ENCODE peak calls at places on chromosomes 3 and 15, in seven cellular contexts. S, I, B, T, N, Y and M are unnamed samples.

GRCh38 chr15:31552482-31553099 is 226.0 kb downstream of the KLF13 start:
- DNase-seq in I (no peak), Y (no peak), B (no peak), N (no peak), S (no peak), T (no peak), M (no peak)

GRCh38 chr3:157056035-157056434 is 103.9 kb downstream of the CCNL1 start:
- DNase-seq in I (no peak), S (no peak), B (no peak), N (no peak), Y (no peak), T (no peak), M (no peak)

GRCh38 chr3:3170998-3171397 is 8.5 kb downstream of the CRBN start:
- DNase-seq in S (no peak), T (no peak), N (no peak), Y (no peak), I (no peak), B (no peak), M (no peak)

GRCh38 chr3:23776352-23776891 is 29.3 kb upstream of the UBE2E1 start:
- DNase-seq in S (no peak), B (no peak), T (no peak), I (no peak), N (no peak), Y (no peak), M (no peak)

GRCh38 chr3:195925746-195926145 is 17.4 kb upstream of the TNK2 start:
- DNase-seq in B (no peak), I (no peak), N (no peak), Y (no peak), S (no peak), T (peak), M (no peak)

GRCh38 chr3:169811606-169812123 is 1.0 kb upstream of the LRRIQ4 start:
- DNase-seq in T (no peak), B (no peak), I (no peak), N (no peak), Y (no peak), S (no peak), M (no peak)

GRCh38 chr3:5012398-5012797 is 33.2 kb downstream of the BHLHE40 start:
- DNase-seq in I (no peak), S (no peak), N (no peak), T (no peak), Y (peak), B (no peak), M (no peak)

GRCh38 chr15:80550219-80550909 is 144.7 kb upstream of the ABHD17C start:
- DNase-seq in S (peak), Y (no peak), B (no peak), N (no peak), T (no peak), I (no peak), M (no peak)

GRCh38 chr3:162704238-162704637 is 1207.6 kb downstream of the OTOL1 start:
- DNase-seq in N (no peak), Y (no peak), B (no peak), S (no peak), T (no peak), I (no peak), M (no peak)

GRCh38 chr3:3798641-3799113 is 554 bp upstream of the LRRN1 start:
- DNase-seq in T (no peak), Y (no peak), B (peak), N (peak), I (peak), S (no peak), M (peak)

GRCh38 chr15:49370782-49371181 is 52.3 kb upstream of the FGF7 start:
- DNase-seq in S (no peak), B (no peak), Y (no peak), T (no peak), N (no peak), I (no peak), M (no peak)

GRCh38 chr3:179015551-179016020 is 56.0 kb downstream of the ZMAT3 start:
- DNase-seq in S (peak), I (peak), B (peak), Y (no peak), N (no peak), T (no peak), M (peak)

GRCh38 chr3:13301295-13301987 is 118.7 kb downstream of the NUP210 start:
- DNase-seq in I (no peak), N (no peak), Y (no peak), T (no peak), S (peak), B (no peak), M (no peak)

DNA sequence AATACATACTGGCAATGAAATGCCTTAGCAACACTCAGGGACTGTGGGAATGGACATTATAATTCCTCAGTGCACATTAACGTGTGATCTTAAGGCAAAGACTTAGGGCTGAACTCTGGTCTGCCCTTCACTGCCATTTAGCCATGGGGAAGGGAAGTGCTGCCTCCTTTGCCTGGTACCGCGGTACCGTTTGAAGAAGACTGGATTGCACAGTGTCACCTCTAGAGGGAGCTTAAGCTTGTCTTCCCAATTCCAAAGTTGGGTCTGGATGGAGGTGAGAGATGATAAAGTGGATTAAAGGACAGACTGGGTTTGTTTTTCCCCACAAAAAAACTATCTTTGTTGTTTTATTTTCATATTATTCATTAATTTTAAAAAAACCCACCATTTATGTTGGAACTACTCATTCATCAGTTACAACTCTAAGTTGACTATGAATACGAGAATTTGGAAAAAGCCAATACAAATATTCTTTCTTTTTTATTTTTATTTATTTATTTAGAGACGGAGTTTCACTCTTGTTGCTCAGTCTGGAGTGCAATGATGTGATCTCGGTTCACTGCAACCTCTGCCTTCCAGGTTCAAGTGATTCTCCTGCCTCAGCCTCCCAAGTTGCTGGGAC is 60.0 kb upstream of the SYN2 start:
- DNase-seq in T (no peak), N (no peak), Y (no peak), S (no peak), I (peak), B (no peak), M (no peak)
- TF ChIP-seq CTCF in T (peak), N (no peak), Y (peak), S (no peak), I (no peak), B (peak), M (peak)

GRCh38 chr3:8490079-8490552 is 11.5 kb upstream of the LMCD1 start:
- DNase-seq in S (no peak), Y (no peak), T (no peak), N (no peak), I (peak), B (no peak), M (no peak)

GRCh38 chr3:8486945-8487344 is 14.7 kb upstream of the LMCD1 start:
- DNase-seq in S (no peak), N (no peak), Y (no peak), B (no peak), T (no peak), I (no peak), M (no peak)

GRCh38 chr3:8486434-8486833 is 15.2 kb upstream of the LMCD1 start:
- DNase-seq in I (no peak), S (no peak), N (no peak), Y (no peak), T (no peak), B (no peak), M (no peak)

GRCh38 chr3:8488877-8489865 is 12.5 kb upstream of the LMCD1 start:
- DNase-seq in I (no peak), Y (no peak), N (no peak), B (no peak), S (no peak), T (no peak), M (no peak)

GRCh38 chr3:8488436-8488835 is 13.2 kb upstream of the LMCD1 start:
- DNase-seq in B (no peak), Y (no peak), S (no peak), I (no peak), N (no peak), T (no peak), M (no peak)
- TF ChIP-seq POLR2A in B (no peak), Y (no peak), S (no peak), I (no peak), N (no peak), T (no peak), M (no peak)

DNA sequence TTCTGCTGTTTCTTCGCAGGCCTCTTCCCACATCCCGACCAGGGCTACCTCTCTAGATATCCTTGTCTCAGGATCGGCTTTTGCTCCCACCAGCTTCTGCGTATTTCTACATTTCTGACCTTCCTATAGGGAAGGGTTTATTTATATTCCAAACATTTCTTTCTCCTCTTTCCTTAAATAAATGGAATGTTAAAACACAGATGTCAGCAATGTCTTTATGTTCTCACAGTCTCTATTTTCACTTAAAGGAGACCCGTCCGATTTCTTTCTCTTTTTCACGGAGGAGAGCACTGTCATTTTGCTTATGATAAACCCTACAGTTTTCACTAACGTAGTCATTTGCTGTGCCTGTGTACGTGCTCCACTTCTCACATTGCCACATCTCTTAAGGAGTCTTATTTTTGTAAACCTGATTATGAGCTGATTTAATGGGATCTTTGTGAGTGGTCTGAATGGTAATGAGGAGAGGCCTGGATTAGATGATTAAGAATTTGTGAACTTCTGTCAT is 630 bp downstream of the KIF15 start:
- DNase-seq in Y (no peak), B (no peak), T (no peak), N (no peak), S (no peak), I (no peak), M (no peak)
- H3K4me3 ChIP-seq in Y (peak), B (peak), T (peak), N (peak), S (peak), I (no peak), M (peak)

GRCh38 chr3:193028283-193028682 is 110.6 kb upstream of the MB21D2 start:
- DNase-seq in S (no peak), B (no peak), T (no peak), Y (no peak), I (no peak), N (no peak), M (no peak)

GRCh38 chr3:193021506-193022010 is 103.9 kb upstream of the MB21D2 start:
- DNase-seq in I (no peak), Y (no peak), B (no peak), T (no peak), N (no peak), S (no peak), M (no peak)

DNA sequence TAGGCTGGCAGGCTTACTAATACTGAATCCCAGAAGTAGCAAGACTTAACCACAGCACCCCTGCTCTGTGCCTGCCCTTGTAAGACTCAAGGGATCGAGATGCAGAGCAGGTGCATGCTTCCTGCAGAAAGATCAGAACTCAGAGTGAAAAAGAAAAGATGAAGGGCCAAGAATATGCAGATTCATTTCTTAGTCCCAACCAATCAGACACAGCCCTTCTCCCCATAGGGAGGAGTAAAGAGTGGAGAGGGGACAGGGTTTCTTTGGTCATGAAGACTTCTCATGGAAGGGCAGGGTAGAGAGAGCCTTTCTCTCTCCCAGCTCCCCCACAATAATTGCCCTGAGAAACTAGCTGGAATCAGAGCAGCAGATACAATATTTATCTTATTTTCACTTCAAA is 105.6 kb upstream of the MB21D2 start:
- DNase-seq in T (no peak), N (no peak), B (no peak), Y (no peak), S (no peak), I (no peak), M (no peak)
- TF ChIP-seq CTCF in T (no peak), N (no peak), B (no peak), Y (no peak), S (no peak), I (no peak), M (no peak)

GRCh38 chr3:153160451-153161137 is 1.4 kb upstream of the RAP2B start:
- DNase-seq in S (peak), B (peak), I (peak), N (peak), Y (peak), T (peak), M (peak)
- TF ChIP-seq POLR2A in S (peak), B (no peak), I (no peak), N (peak), Y (no peak), T (peak), M (peak)

GRCh38 chr3:58626841-58627579 is 39.6 kb downstream of the FAM3D start:
- DNase-seq in B (no peak), I (no peak), N (no peak), S (no peak), T (no peak), Y (no peak), M (no peak)
- H3K4me3 ChIP-seq in B (peak), I (no peak), N (no peak), S (no peak), T (no peak), Y (no peak), M (no peak)